ENCODE peak calls at places on chromosome 12, in eight cellular contexts. Q is adrenal gland, M is fibroblast of lung, I is ovary, V is testis, E is A673, O is sigmoid colon, P is transverse colon. N is an unnamed sample. For H3K4me1, the result is how much of the 10 kb centered on the place peaks cover.

GRCh38 chr12:64180951-64181350 is 41.1 kb downstream of the KICS2 start:
- DNase-seq in Q (no peak), M (peak), I (no peak), V (no peak), E (peak), O (no peak), P (no peak), N (peak)

GRCh38 chr12:107396991-107397390 is 288.6 kb upstream of the PWP1 start:
- DNase-seq in Q (no peak), M (no peak), I (no peak), V (no peak), E (no peak), O (no peak), P (no peak), N (no peak)

GRCh38 chr12:115542656-115543055 is 734.8 kb downstream of the MED13L start:
- DNase-seq in Q (no peak), M (no peak), I (no peak), V (no peak), E (no peak), O (no peak), P (no peak), N (no peak)

GRCh38 chr12:122486805-122487426 is 13.8 kb downstream of the ZCCHC8 start:
- DNase-seq in Q (no peak), M (no peak), I (no peak), V (no peak), E (no peak), O (no peak), P (no peak), N (no peak)

GRCh38 chr12:122079038-122079531 is 529 bp downstream of the MLXIP start:
- DNase-seq in Q (peak), M (no peak), I (peak), V (peak), E (no peak), O (peak), P (peak), N (no peak)

GRCh38 chr12:81683881-81684280 is 75.3 kb downstream of the PPFIA2 start:
- DNase-seq in Q (no peak), M (no peak), I (no peak), V (no peak), E (no peak), O (no peak), P (no peak), N (no peak)

GRCh38 chr12:111442301-111443045 is 36.8 kb downstream of the SH2B3 start:
- DNase-seq in Q (no peak), M (no peak), I (peak), V (no peak), E (no peak), O (peak), P (peak), N (no peak)

GRCh38 chr12:2697057-2697456 is 97.7 kb upstream of the FKBP4 start:
- DNase-seq in Q (no peak), M (no peak), I (no peak), V (no peak), E (no peak), O (no peak), P (no peak), N (no peak)

GRCh38 chr12:124625867-124626675 is 58.7 kb upstream of the NCOR2 start:
- DNase-seq in Q (peak), M (peak), I (peak), V (peak), E (no peak), O (peak), P (peak), N (peak)

GRCh38 chr12:43847427-43847826 is 11.5 kb downstream of the TMEM117 start:
- DNase-seq in Q (no peak), M (peak), I (no peak), V (no peak), E (peak), O (no peak), P (no peak), N (peak)

GRCh38 chr12:26273811-26274210 is 78.4 kb downstream of the SSPN start:
- DNase-seq in Q (no peak), M (no peak), I (no peak), V (peak), E (peak), O (no peak), P (no peak), N (no peak)

GRCh38 chr12:51360315-51360714 is 13.8 kb upstream of the CELA1 start:
- DNase-seq in Q (no peak), M (no peak), I (no peak), V (no peak), E (no peak), O (no peak), P (no peak), N (no peak)

GRCh38 chr12:24921251-24922038 is 27.5 kb downstream of the BCAT1 start:
- DNase-seq in Q (no peak), M (no peak), I (no peak), V (no peak), E (no peak), O (no peak), P (no peak), N (peak)

GRCh38 chr12:123024819-123025391 is 44.4 kb downstream of the ARL6IP4 start:
- DNase-seq in Q (no peak), M (peak), I (no peak), V (no peak), E (no peak), O (no peak), P (no peak), N (peak)

GRCh38 chr12:16555630-16556029 is 50.3 kb downstream of the LMO3 start:
- DNase-seq in Q (no peak), M (peak), I (no peak), V (no peak), E (no peak), O (no peak), P (no peak), N (no peak)

GRCh38 chr12:55057466-55057865 is 37.7 kb downstream of the NEUROD4 start:
- DNase-seq in Q (no peak), M (no peak), I (no peak), V (no peak), E (peak), O (no peak), P (no peak), N (no peak)

GRCh38 chr12:7190268-7191055 is 976 bp downstream of the PEX5 start:
- DNase-seq in Q (peak), M (peak), I (peak), V (peak), E (peak), O (peak), P (peak), N (peak)

GRCh38 chr12:107134558-107134957 is 41.2 kb upstream of the CRY1 start:
- DNase-seq in Q (no peak), M (no peak), I (no peak), V (peak), E (peak), O (no peak), P (no peak), N (no peak)

GRCh38 chr12:65908147-65908546 is 83.9 kb downstream of the HMGA2 start:
- DNase-seq in Q (no peak), M (no peak), I (no peak), V (no peak), E (no peak), O (no peak), P (no peak), N (no peak)

GRCh38 chr12:88391556-88391955 is 188.7 kb downstream of the KITLG start:
- DNase-seq in Q (no peak), M (peak), I (no peak), V (no peak), E (peak), O (no peak), P (no peak), N (peak)

GRCh38 chr12:46569826-46570390 is 197.3 kb upstream of the SLC38A2 start:
- DNase-seq in Q (no peak), M (no peak), I (no peak), V (no peak), E (no peak), O (no peak), P (no peak), N (no peak)

GRCh38 chr12:115249878-115250277 is 565.9 kb upstream of the TBX3 start:
- DNase-seq in Q (no peak), M (no peak), I (no peak), V (no peak), E (no peak), O (no peak), P (no peak), N (no peak)

GRCh38 chr12:7100239-7100638 is 8.0 kb upstream of the C1R start:
- DNase-seq in Q (no peak), M (no peak), I (no peak), V (no peak), E (no peak), O (peak), P (no peak), N (no peak)

GRCh38 chr12:96719671-96720362 is 187.2 kb upstream of the NEDD1 start:
- DNase-seq in Q (no peak), M (peak), I (no peak), V (no peak), E (no peak), O (no peak), P (peak), N (peak)

GRCh38 chr12:48051681-48052080 is 47.4 kb upstream of the COL2A1 start:
- DNase-seq in Q (no peak), M (no peak), I (no peak), V (no peak), E (no peak), O (no peak), P (no peak), N (no peak)

GRCh38 chr12:10537721-10538120 is 32.0 kb downstream of the EIF2S3B start:
- DNase-seq in Q (no peak), M (no peak), I (no peak), V (no peak), E (no peak), O (no peak), P (no peak), N (no peak)

GRCh38 chr12:47882796-47883546 is 21.8 kb downstream of the VDR start:
- DNase-seq in Q (no peak), M (no peak), I (no peak), V (peak), E (no peak), O (peak), P (peak), N (no peak)

GRCh38 chr12:42568952-42569916 is 20.3 kb downstream of the PRICKLE1 start:
- DNase-seq in Q (no peak), M (peak), I (no peak), V (no peak), E (peak), O (no peak), P (no peak), N (peak)

GRCh38 chr12:112868459-112869041 is 38.2 kb upstream of the OAS1 start:
- DNase-seq in Q (no peak), M (no peak), I (no peak), V (no peak), E (no peak), O (no peak), P (no peak), N (no peak)

GRCh38 chr12:124160102-124160501 is 134.8 kb upstream of the RFLNA start:
- DNase-seq in Q (no peak), M (no peak), I (peak), V (no peak), E (no peak), O (no peak), P (no peak), N (peak)

GRCh38 chr12:65740873-65741600 is 83.2 kb upstream of the HMGA2 start:
- DNase-seq in Q (peak), M (peak), I (peak), V (peak), E (peak), O (peak), P (peak), N (peak)

GRCh38 chr12:25681580-25681979 is 128.5 kb upstream of the LMNTD1 start:
- DNase-seq in Q (no peak), M (no peak), I (no peak), V (no peak), E (no peak), O (no peak), P (no peak), N (no peak)

GRCh38 chr12:67148265-67148664 is 120.9 kb upstream of the CAND1 start:
- DNase-seq in Q (no peak), M (no peak), I (no peak), V (no peak), E (no peak), O (no peak), P (no peak), N (no peak)

GRCh38 chr12:25557830-25558436 is 4.8 kb upstream of the LMNTD1 start:
- DNase-seq in Q (peak), M (peak), I (no peak), V (peak), E (peak), O (no peak), P (no peak), N (peak)

GRCh38 chr12:76277480-76277879 is 70.7 kb downstream of the BBS10 start:
- DNase-seq in Q (no peak), M (peak), I (no peak), V (no peak), E (no peak), O (no peak), P (no peak), N (peak)

GRCh38 chr12:116919247-116919671 is 8.5 kb downstream of the FBXW8 start:
- DNase-seq in Q (no peak), M (no peak), I (no peak), V (no peak), E (peak), O (no peak), P (peak), N (no peak)
- H3K4me1 ChIP-seq in Q (under half), M (under half), I (under half), V (under half), E (under half), O (under half), P (under half), N (under half)

GRCh38 chr12:57522019-57522886 is at the start of gene MBD6:
- DNase-seq in Q (peak), M (peak), I (peak), V (peak), E (peak), O (peak), P (peak), N (peak)

GRCh38 chr12:57523706-57524614 is 1.3 kb downstream of the MBD6 start:
- DNase-seq in Q (no peak), M (no peak), I (no peak), V (no peak), E (no peak), O (no peak), P (no peak), N (no peak)

GRCh38 chr12:57524814-57525614 is 2.4 kb downstream of the MBD6 start:
- DNase-seq in Q (no peak), M (no peak), I (peak), V (no peak), E (no peak), O (no peak), P (peak), N (no peak)

GRCh38 chr12:57521475-57522018 is 1.1 kb upstream of the MBD6 start:
- DNase-seq in Q (peak), M (peak), I (peak), V (peak), E (no peak), O (peak), P (peak), N (peak)

GRCh38 chr12:57522887-57523705 is 472 bp downstream of the MBD6 start:
- DNase-seq in Q (peak), M (peak), I (peak), V (peak), E (peak), O (peak), P (peak), N (peak)
- H3K4me1 ChIP-seq in Q (under half), M (under half), I (under half), V (under half), E (under half), O (under half), P (half or more), N (under half)

GRCh38 chr12:49748306-49748705 is 6.9 kb downstream of the TMBIM6 start:
- DNase-seq in Q (no peak), M (no peak), I (no peak), V (no peak), E (no peak), O (no peak), P (no peak), N (no peak)
- H3K4me1 ChIP-seq in Q (half or more), M (under half), I (under half), V (under half), E (under half), O (under half), P (under half), N (under half)

GRCh38 chr12:30438526-30439120 is 257.0 kb downstream of the IPO8 start:
- DNase-seq in Q (no peak), M (no peak), I (no peak), V (no peak), E (no peak), O (no peak), P (no peak), N (no peak)
- H3K4me1 ChIP-seq in Q (under half), M (under half), I (under half), V (under half), E (under half), O (under half), P (under half), N (under half)

DNA sequence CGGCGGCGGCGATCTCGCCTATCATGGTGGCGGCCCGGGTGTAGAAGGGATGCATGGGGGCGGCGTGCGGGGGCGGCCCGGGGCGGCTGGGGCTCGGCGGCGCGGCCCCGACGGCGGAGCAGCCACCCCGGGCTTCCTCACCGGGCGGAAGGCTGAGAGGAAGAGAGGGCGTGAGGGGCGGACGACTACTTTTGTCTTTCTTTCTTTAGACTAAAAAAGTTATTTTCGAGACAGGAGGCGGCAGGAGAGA is 240 bp downstream of the BTG1 start:
- DNase-seq in Q (no peak), M (no peak), I (no peak), V (no peak), E (no peak), O (no peak), P (no peak), N (no peak)
- H3K4me1 ChIP-seq in Q (under half), M (under half), I (under half), V (under half), E (under half), O (under half), P (under half), N (under half)

GRCh38 chr12:104486416-104486815 is 29.7 kb downstream of the CHST11 start:
- DNase-seq in Q (no peak), M (no peak), I (no peak), V (no peak), E (no peak), O (no peak), P (no peak), N (no peak)
- H3K4me1 ChIP-seq in Q (under half), M (under half), I (under half), V (under half), E (under half), O (under half), P (under half), N (under half)

GRCh38 chr12:120261951-120262851 is 3.3 kb downstream of the PXN start:
- DNase-seq in Q (no peak), M (no peak), I (peak), V (peak), E (no peak), O (peak), P (peak), N (no peak)
- H3K4me1 ChIP-seq in Q (half or more), M (under half), I (under half), V (half or more), E (under half), O (under half), P (half or more), N (under half)

DNA sequence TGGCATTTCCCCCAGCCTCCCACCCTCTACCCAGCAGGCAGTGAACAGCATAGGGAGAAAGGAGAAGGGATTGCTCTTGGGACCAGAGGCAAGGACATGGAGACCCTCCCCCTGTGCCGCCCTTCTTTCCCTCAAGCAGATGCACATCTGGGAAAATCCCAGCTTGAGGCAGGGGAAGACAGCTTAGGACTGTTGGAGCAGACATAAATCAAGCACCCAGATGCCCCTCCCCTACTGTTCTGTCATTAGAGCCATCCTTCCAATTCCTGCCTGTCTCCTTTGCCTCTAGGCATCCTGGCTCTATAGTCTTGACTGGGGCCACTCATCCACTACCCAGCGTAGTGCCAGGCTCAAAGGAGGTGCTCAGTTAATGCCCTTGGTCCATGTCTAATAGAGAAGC is 7.5 kb upstream of the CISTR start:
- DNase-seq in Q (no peak), M (no peak), I (no peak), V (no peak), E (no peak), O (no peak), P (no peak), N (no peak)
- H3K4me1 ChIP-seq in Q (under half), M (under half), I (under half), V (under half), E (under half), O (under half), P (under half), N (under half)

GRCh38 chr12:120236124-120236398 is 29.5 kb downstream of the PXN start:
- DNase-seq in Q (no peak), M (no peak), I (no peak), V (no peak), E (no peak), O (no peak), P (no peak), N (no peak)
- H3K4me1 ChIP-seq in Q (half or more), M (half or more), I (under half), V (half or more), E (half or more), O (under half), P (half or more), N (half or more)

N was measured in astrocyte.